ENCODE peak calls at places on chromosomes 3 and 15, in four cellular contexts. U, Q, G and Z are unnamed samples.

GRCh38 chr15:38069506-38069905 is 135.1 kb downstream of the TMCO5A start:
- DNase-seq in U (no peak), Q (no peak), G (peak), Z (no peak)

GRCh38 chr3:173774275-173774674 is 376.7 kb downstream of the NLGN1 start:
- DNase-seq in U (no peak), Q (no peak), G (no peak), Z (no peak)

GRCh38 chr3:43248194-43248593 is 38.1 kb upstream of the SNRK start:
- DNase-seq in U (no peak), Q (no peak), G (no peak), Z (no peak)

GRCh38 chr3:10286596-10287295 is 6.0 kb downstream of the GHRL start:
- DNase-seq in U (peak), Q (no peak), G (peak), Z (no peak)

GRCh38 chr3:21662403-21662802 is 88.6 kb downstream of the ZNF385D start:
- DNase-seq in U (no peak), Q (no peak), G (no peak), Z (no peak)

GRCh38 chr3:197257711-197258110 is 40.7 kb downstream of the DLG1 start:
- DNase-seq in U (no peak), Q (no peak), G (no peak), Z (no peak)

GRCh38 chr3:71153753-71154152 is 429.8 kb downstream of the FOXP1 start:
- DNase-seq in U (no peak), Q (no peak), G (no peak), Z (no peak)

GRCh38 chr3:99808163-99808794 is 9.4 kb upstream of the CMSS1 start:
- DNase-seq in U (no peak), Q (peak), G (peak), Z (no peak)

GRCh38 chr15:67064607-67065530 is 533 bp upstream of the SMAD3 start:
- DNase-seq in U (peak), Q (peak), G (peak), Z (no peak)

GRCh38 chr3:79032686-79033318 is 735.0 kb downstream of the ROBO1 start:
- DNase-seq in U (no peak), Q (peak), G (peak), Z (no peak)

GRCh38 chr15:95799286-95800187 is 531.0 kb upstream of the NR2F2 start:
- DNase-seq in U (no peak), Q (no peak), G (no peak), Z (no peak)

GRCh38 chr3:40780801-40781406 is 256.1 kb downstream of the ZNF621 start:
- DNase-seq in U (no peak), Q (no peak), G (no peak), Z (no peak)

GRCh38 chr3:24242012-24242698 is 252.5 kb downstream of the THRB start:
- DNase-seq in U (no peak), Q (no peak), G (no peak), Z (no peak)

GRCh38 chr3:155079795-155080546 is at the start of gene MME:
- DNase-seq in U (peak), Q (no peak), G (peak), Z (no peak)

GRCh38 chr15:70264014-70264492 is 166.3 kb upstream of the TLE3 start:
- DNase-seq in U (no peak), Q (no peak), G (peak), Z (no peak)

GRCh38 chr3:40079845-40080240 is 229.7 kb upstream of the EIF1B start:
- DNase-seq in U (no peak), Q (no peak), G (no peak), Z (no peak)

GRCh38 chr15:53031469-53031868 is 241.3 kb upstream of the ONECUT1 start:
- DNase-seq in U (no peak), Q (no peak), G (no peak), Z (no peak)

GRCh38 chr15:47801522-47801921 is 84.2 kb downstream of the SEMA6D start:
- DNase-seq in U (no peak), Q (no peak), G (no peak), Z (no peak)

GRCh38 chr3:30752961-30753360 is 141.5 kb downstream of the GADL1 start:
- DNase-seq in U (no peak), Q (peak), G (no peak), Z (no peak)

GRCh38 chr15:61715082-61715481 is 345.2 kb downstream of the VPS13C start:
- DNase-seq in U (no peak), Q (no peak), G (no peak), Z (no peak)